ENCODE peak calls at places on chromosomes 2 and 18, in four cellular contexts. Z is NCI-H2107; R is T-helper 2 cell; L is stimulated activated CD4-positive, alpha-beta T cell treated with anti-CD3 and anti-CD28 coated beads, Interleukin-1b, Interleukin-23, amount 100 ng/mL, for 48 hours. G is an unnamed sample.
A peak's percentile ranks its signal among the peaks of the same experiment; 100 is the strongest.

GRCh38 chr2:230955163-230955779 is 30.2 kb upstream of the GPR55 start:
- DNase-seq in Z (no peak), R (no peak), L (no peak), G (no peak)

GRCh38 chr2:6580982-6581381 is 284.7 kb downstream of the CMPK2 start:
- DNase-seq in Z (no peak), R (no peak), L (no peak), G (no peak)

GRCh38 chr2:238146884-238147544 is 8.5 kb downstream of the KLHL30 start:
- DNase-seq in Z (no peak), R (no peak), L (no peak), G (no peak)

GRCh38 chr2:71703981-71704545 is 250.7 kb downstream of the DYSF start:
- DNase-seq in Z (no peak), R (no peak), L (no peak), G (no peak)

GRCh38 chr2:69755862-69756467 is 14.0 kb downstream of the ANXA4 start:
- DNase-seq in Z (no peak), R (no peak), L (no peak), G (no peak)

GRCh38 chr18:9866627-9867453 is 18.9 kb upstream of the TXNDC2 start:
- DNase-seq in Z (no peak), R (no peak), L (no peak), G (no peak)

GRCh38 chr2:50401772-50402653 is 629.9 kb downstream of the NRXN1 start:
- DNase-seq in Z (peak; percentile 21), R (no peak), L (peak; percentile 17), G (peak; percentile 53)

GRCh38 chr18:26082475-26082874 is 7.9 kb downstream of the SS18 start:
- DNase-seq in Z (no peak), R (no peak), L (no peak), G (no peak)

GRCh38 chr2:212900715-212901114 is 250.7 kb downstream of the IKZF2 start:
- DNase-seq in Z (no peak), R (no peak), L (no peak), G (no peak)

GRCh38 chr2:157628532-157629415 is at the start of gene ACVR1C:
- DNase-seq in Z (no peak), R (peak; percentile 42), L (peak; percentile 55), G (peak; percentile 72)

GRCh38 chr18:68221116-68221724 is 493.7 kb downstream of the TMX3 start:
- DNase-seq in Z (no peak), R (no peak), L (no peak), G (no peak)

GRCh38 chr18:49250819-49251388 is 209.5 kb downstream of the DYM start:
- DNase-seq in Z (no peak), R (no peak), L (no peak), G (no peak)

GRCh38 chr18:55918449-55918848 is 330.5 kb upstream of the TCF4 start:
- DNase-seq in Z (no peak), R (no peak), L (no peak), G (no peak)

GRCh38 chr2:205640713-205641112 is 41.6 kb upstream of the NRP2 start:
- DNase-seq in Z (no peak), R (no peak), L (no peak), G (no peak)